ENCODE peak calls at places on chromosomes 11 and 22, in nine cellular contexts. T, Z, U, F, D, E, R, G and S are unnamed samples.

GRCh38 chr11:116109228-116109627 is 605.0 kb upstream of the CADM1 start:
- DNase-seq in U (peak; percentile 71), R (no peak), G (no peak), Z (no peak), D (no peak), T (no peak), F (peak; percentile 6), E (no peak), S (no peak)

GRCh38 chr11:120186799-120187591 is 23.8 kb upstream of the OAF start:
- DNase-seq in E (no peak), R (no peak), G (no peak), T (no peak), U (no peak), F (no peak), Z (no peak), D (no peak), S (no peak)

GRCh38 chr11:119594639-119595249 is 134.3 kb downstream of the NECTIN1 start:
- DNase-seq in U (peak; percentile 33), T (no peak), Z (no peak), G (no peak), R (no peak), F (peak; percentile 78), E (no peak), D (no peak), S (no peak)

GRCh38 chr11:72041364-72042058 is 38.8 kb downstream of the NUMA1 start:
- DNase-seq in F (peak; percentile 86), G (peak; percentile 26), U (peak; percentile 67), T (no peak), E (peak; percentile 42), R (peak; percentile 29), Z (peak; percentile 62), D (peak; percentile 86), S (peak; percentile 21)

GRCh38 chr11:75845324-75845723 is 30.3 kb downstream of the UVRAG start:
- DNase-seq in U (no peak), F (no peak), G (no peak), T (no peak), Z (no peak), R (no peak), D (no peak), E (no peak), S (no peak)

GRCh38 chr11:87097582-87097981 is 59.8 kb downstream of the TMEM135 start:
- DNase-seq in U (peak; percentile 68), Z (no peak), G (peak; percentile 10), T (no peak), F (peak; percentile 61), E (no peak), D (peak; percentile 10), R (peak; percentile 7), S (no peak)

GRCh38 chr22:19802001-19802880 is 41.7 kb downstream of the TBX1 start:
- DNase-seq in T (no peak), F (no peak), D (no peak), R (no peak), E (no peak), U (no peak), G (no peak), Z (no peak), S (no peak)

GRCh38 chr11:61585115-61585514 is 4.2 kb upstream of the SYT7 start:
- DNase-seq in T (no peak), F (no peak), D (no peak), R (no peak), G (no peak), Z (no peak), U (no peak), E (no peak), S (no peak)

GRCh38 chr11:78795862-78796261 is 221.2 kb upstream of the NARS2 start:
- DNase-seq in U (peak; percentile 81), F (no peak), E (no peak), G (no peak), D (peak; percentile 52), T (no peak), Z (no peak), R (no peak), S (no peak)

GRCh38 chr22:50274311-50274710 is 4.1 kb upstream of the MAPK11 start:
- DNase-seq in F (peak; percentile 70), G (peak; percentile 31), D (no peak), E (no peak), T (no peak), R (no peak), Z (no peak), U (peak; percentile 59), S (no peak)

GRCh38 chr11:119366690-119367620 is 14.5 kb downstream of the USP2 start:
- DNase-seq in T (no peak), E (no peak), G (no peak), Z (no peak), U (no peak), D (no peak), R (no peak), F (no peak), S (no peak)

GRCh38 chr11:127454856-127455255 is 454.3 kb upstream of the KIRREL3 start:
- DNase-seq in F (no peak), R (no peak), Z (no peak), D (peak; percentile 31), E (no peak), G (no peak), T (no peak), U (no peak), S (no peak)

GRCh38 chr22:35311551-35311999 is 11.9 kb downstream of the TOM1 start:
- DNase-seq in Z (no peak), D (no peak), T (no peak), U (no peak), R (no peak), G (no peak), F (no peak), E (no peak), S (no peak)

GRCh38 chr11:76849376-76849775 is 11.3 kb upstream of the ACER3 start:
- DNase-seq in R (no peak), T (no peak), G (no peak), Z (no peak), U (no peak), E (no peak), D (no peak), F (no peak), S (no peak)

GRCh38 chr22:49641770-49642313 is 185.8 kb downstream of the BRD1 start:
- DNase-seq in R (no peak), Z (no peak), E (no peak), U (no peak), D (no peak), F (no peak), G (no peak), T (no peak), S (no peak)

GRCh38 chr11:72848846-72849466 is 34.7 kb downstream of the ATG16L2 start:
- DNase-seq in U (peak; percentile 36), F (peak; percentile 59), G (peak; percentile 28), T (no peak), R (no peak), D (peak; percentile 7), E (no peak), Z (no peak), S (no peak)